ENCODE peak calls at places on chromosomes 4 and X, in four cellular contexts. C is astrocyte of the cerebellum, S is DND-41, N is coronary artery. T is an unnamed sample.

GRCh38 chr4:155304375-155304774 is 72.4 kb downstream of the MAP9 start:
- DNase-seq in C (no peak), S (no peak), N (no peak), T (no peak)

GRCh38 chrX:39477438-39478120 is 620.2 kb downstream of the BCOR start:
- DNase-seq in C (no peak), S (no peak), N (no peak), T (peak)

GRCh38 chrX:13463608-13464007 is 105.8 kb upstream of the EGFL6 start:
- DNase-seq in C (peak), S (peak), N (no peak), T (no peak)

GRCh38 chr4:6268650-6269399 is 825 bp upstream of the WFS1 start:
- DNase-seq in C (no peak), S (no peak), N (no peak), T (no peak)

GRCh38 chrX:108028854-108029253 is 16.0 kb upstream of the VSIG1 start:
- DNase-seq in C (no peak), S (no peak), N (no peak), T (no peak)

GRCh38 chrX:46918434-46918833 is 6.2 kb downstream of the JADE3 start:
- DNase-seq in C (no peak), S (no peak), N (no peak), T (no peak)

GRCh38 chr4:188439641-188440311 is 300.5 kb downstream of the TRIML1 start:
- DNase-seq in C (no peak), S (no peak), N (no peak), T (no peak)

GRCh38 chr4:56320293-56320692 is 67.0 kb downstream of the AASDH start:
- DNase-seq in C (no peak), S (no peak), N (no peak), T (no peak)

GRCh38 chr4:147518086-147518485 is 37.2 kb downstream of the EDNRA start:
- DNase-seq in C (peak), S (no peak), N (no peak), T (no peak)

GRCh38 chr4:183897193-183897592 is 7.9 kb upstream of the STOX2 start:
- DNase-seq in C (no peak), S (no peak), N (no peak), T (no peak)

GRCh38 chrX:57821703-57822375 is 88.4 kb downstream of the ZXDA start:
- DNase-seq in C (peak), S (peak), N (no peak), T (peak)

GRCh38 chrX:39318497-39319343 is 517.5 kb downstream of the MID1IP1 start:
- DNase-seq in C (no peak), S (no peak), N (no peak), T (no peak)

GRCh38 chrX:51336584-51336983 is 4.0 kb downstream of the NUDT10 start:
- DNase-seq in C (no peak), S (peak), N (no peak), T (peak)

GRCh38 chr4:183889190-183889589 is 15.9 kb upstream of the STOX2 start:
- DNase-seq in C (no peak), S (no peak), N (no peak), T (no peak)

GRCh38 chr4:26171953-26172352 is 148.9 kb upstream of the RBPJ start:
- DNase-seq in C (peak), S (no peak), N (no peak), T (no peak)

GRCh38 chr4:104942990-104943758 is 203.5 kb upstream of the TET2 start:
- DNase-seq in C (no peak), S (no peak), N (no peak), T (peak)

GRCh38 chr4:140260227-140260626 is 106.2 kb upstream of the MAML3 start:
- DNase-seq in C (peak), S (no peak), N (no peak), T (no peak)

GRCh38 chrX:111719426-111720210 is 38.6 kb downstream of the ALG13 start:
- DNase-seq in C (no peak), S (no peak), N (no peak), T (no peak)

GRCh38 chr4:154534296-154534695 is 15.9 kb downstream of the PLRG1 start:
- DNase-seq in C (no peak), S (no peak), N (no peak), T (no peak)

GRCh38 chr4:145279122-145279960 is 99.0 kb upstream of the OTUD4 start:
- DNase-seq in C (no peak), S (no peak), N (no peak), T (no peak)

GRCh38 chr4:3255611-3256186 is 6.7 kb downstream of the MSANTD1 start:
- DNase-seq in C (no peak), S (no peak), N (peak), T (no peak)

GRCh38 chrX:17738002-17738713 is 865 bp downstream of the SCML1 start:
- DNase-seq in C (no peak), S (no peak), N (no peak), T (peak)

GRCh38 chr4:11566440-11567022 is 137.8 kb upstream of the HS3ST1 start:
- DNase-seq in C (no peak), S (no peak), N (no peak), T (no peak)

GRCh38 chr4:12875640-12876243 is 608.4 kb downstream of the RAB28 start:
- DNase-seq in C (no peak), S (no peak), N (no peak), T (no peak)

GRCh38 chrX:24398766-24399165 is 38.3 kb downstream of the SUPT20HL1 start:
- DNase-seq in C (no peak), S (no peak), N (no peak), T (no peak)

GRCh38 chrX:25206761-25207160 is 191.0 kb upstream of the ARX start:
- DNase-seq in C (peak), S (no peak), N (no peak), T (no peak)

GRCh38 chrX:145393702-145394235 is 146.5 kb downstream of the SPANXN1 start:
- DNase-seq in C (no peak), S (no peak), N (no peak), T (no peak)

DNA sequence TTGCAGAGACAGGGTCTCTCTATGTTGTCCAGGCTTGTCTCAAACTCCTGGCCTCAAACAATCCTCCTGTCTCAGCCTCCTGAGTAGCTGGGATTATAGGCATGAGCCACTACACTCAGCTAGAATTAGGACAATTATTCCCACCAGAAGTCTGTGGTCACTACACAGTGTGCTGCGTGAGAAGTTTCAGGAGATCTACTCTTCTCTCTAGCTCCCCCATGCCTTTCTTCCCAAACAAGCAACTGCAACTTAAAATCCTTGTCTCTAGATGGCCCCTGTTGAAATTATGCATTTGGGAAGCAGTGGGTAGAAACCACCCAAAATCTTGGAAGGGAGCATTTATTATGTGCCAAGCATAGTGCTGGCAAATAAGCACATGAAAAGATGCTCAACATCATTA is 21.1 kb upstream of the MAP7D3 start:
- DNase-seq in C (no peak), S (no peak), N (no peak), T (no peak)
- TF ChIP-seq CTCF in C (peak), S (no peak), N (no peak), T (no peak)

GRCh38 chrX:135740683-135741149 is 27.3 kb downstream of the CT45A3 start:
- DNase-seq in C (no peak), S (peak), N (no peak), T (peak)
- TF ChIP-seq CTCF in C (peak), S (peak), N (no peak), T (peak)

DNA sequence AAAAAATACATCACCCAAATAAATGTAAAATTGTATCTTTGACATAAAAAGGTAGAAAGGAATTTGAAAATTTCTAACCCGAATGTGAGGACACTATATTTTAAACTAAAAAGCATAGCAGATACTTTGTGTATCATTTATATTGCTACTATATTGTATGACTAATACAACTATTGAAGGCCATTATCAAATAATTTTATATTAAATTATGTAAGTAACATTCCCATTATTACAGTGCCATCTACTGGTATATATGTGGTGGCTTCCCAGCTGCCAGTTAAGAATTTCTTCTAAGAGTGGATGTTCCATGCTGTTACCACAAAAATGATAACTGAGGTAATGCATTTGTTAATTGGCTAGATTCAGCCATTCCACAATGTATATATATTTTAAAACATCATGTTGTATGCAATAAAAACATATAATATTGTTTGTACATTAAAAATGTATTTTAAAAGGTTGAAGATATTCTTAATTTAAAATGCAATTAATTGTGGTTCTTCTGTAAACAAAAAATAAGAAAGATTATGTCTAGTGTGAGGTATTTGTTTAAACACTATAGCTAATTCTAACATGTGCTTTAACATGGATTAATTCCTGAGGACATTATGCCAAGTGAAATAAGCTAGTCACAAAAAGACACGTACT is 65.3 kb downstream of the EGF start:
- DNase-seq in C (peak), S (no peak), N (no peak), T (no peak)
- TF ChIP-seq CTCF in C (peak), S (peak), N (peak), T (peak)

GRCh38 chr4:1550122-1551070 is 133.7 kb downstream of the FAM53A start:
- DNase-seq in C (no peak), S (no peak), N (no peak), T (no peak)

GRCh38 chr4:1549638-1550035 is 134.5 kb downstream of the FAM53A start:
- DNase-seq in C (no peak), S (no peak), N (no peak), T (no peak)

GRCh38 chr4:1547131-1547862 is 136.8 kb downstream of the FAM53A start:
- DNase-seq in C (no peak), S (no peak), N (no peak), T (no peak)

GRCh38 chr4:1551211-1551610 is 132.9 kb downstream of the FAM53A start:
- DNase-seq in C (no peak), S (no peak), N (no peak), T (no peak)

DNA sequence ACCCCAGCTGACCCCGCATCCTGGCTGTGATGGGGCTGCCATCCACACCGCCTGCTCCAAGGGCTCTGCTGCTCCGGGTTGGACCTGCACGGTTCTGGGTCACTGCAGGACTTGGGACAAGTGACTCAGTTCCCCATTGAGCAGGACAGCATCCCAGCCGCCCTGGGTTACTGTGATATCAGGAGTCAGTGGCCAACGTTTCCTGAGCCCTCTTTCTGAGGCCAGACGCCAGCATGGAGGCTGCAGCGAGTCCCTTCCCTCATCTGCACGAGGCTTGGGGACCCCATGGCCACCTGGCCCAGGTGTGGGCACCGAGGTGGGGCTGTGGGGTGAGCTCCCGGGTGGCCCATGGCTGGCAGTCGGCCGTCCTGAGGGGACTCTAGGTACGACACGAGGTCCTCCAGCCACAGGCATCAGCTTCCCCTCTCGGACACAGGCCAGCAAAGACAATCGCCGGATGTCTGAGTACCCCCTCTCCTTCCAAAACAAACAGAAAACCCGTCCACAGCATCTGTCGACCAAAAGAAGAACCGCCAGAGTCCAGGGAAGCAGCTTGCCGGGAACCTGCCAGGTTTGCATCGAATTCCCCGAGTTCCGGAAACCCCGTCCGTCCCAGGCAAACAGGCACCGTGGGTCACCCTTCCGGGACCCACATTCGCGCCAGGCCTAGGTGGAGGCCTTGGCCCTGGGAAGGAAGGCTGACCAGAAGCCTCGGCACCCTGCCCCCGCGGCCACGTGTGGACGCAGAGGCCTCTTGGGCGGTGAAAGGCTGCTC is 136.1 kb downstream of the FAM53A start:
- DNase-seq in C (no peak), S (no peak), N (no peak), T (no peak)
- TF ChIP-seq CTCF in C (no peak), S (no peak), N (no peak), T (no peak)

GRCh38 chr4:7330031-7330596 is 104.6 kb downstream of the PSAPL1 start:
- DNase-seq in C (no peak), S (no peak), N (no peak), T (no peak)

GRCh38 chr4:7330811-7331681 is 103.7 kb downstream of the PSAPL1 start:
- DNase-seq in C (no peak), S (no peak), N (no peak), T (no peak)

GRCh38 chr4:7327341-7327885 is 107.3 kb downstream of the PSAPL1 start:
- DNase-seq in C (no peak), S (no peak), N (no peak), T (no peak)

GRCh38 chr4:7328162-7328912 is 106.4 kb downstream of the PSAPL1 start:
- DNase-seq in C (no peak), S (no peak), N (no peak), T (no peak)

DNA sequence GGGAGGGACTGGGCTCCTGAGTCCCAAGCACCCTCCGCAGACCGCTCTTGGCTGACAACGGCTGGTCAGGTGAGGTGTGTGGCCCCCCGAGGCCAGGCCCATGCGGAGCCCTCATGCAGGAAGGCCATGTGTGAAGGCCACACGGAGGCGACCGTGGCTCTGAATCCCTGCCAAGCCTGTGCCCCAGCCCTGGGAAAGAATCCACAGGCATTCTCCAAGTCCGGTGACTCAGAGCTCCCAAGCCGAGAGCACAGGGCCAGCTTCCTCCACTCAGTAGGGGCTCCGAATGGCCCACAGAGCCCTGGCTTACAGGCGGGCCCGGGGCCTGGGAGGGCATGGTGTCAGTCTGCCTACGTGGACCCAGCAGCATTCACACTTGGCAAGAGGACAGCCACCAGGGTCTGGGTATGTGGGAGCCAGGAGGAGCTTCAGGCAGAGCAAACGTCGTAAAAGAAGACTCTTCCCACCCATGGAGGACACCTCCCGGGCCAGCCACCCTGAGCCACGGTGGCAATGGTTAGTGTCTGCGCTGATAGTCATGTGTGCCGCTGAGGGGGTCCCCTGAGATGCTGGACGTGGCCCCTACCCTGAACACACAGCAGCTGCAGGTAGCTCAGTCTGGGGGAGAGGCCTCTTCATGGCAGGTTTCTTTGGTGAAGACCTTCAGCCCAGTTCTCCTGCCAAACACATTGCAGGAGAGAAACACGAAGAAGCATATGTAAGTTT is 105.7 kb downstream of the PSAPL1 start:
- DNase-seq in C (peak), S (no peak), N (no peak), T (no peak)
- TF ChIP-seq CTCF in C (no peak), S (no peak), N (no peak), T (no peak)

GRCh38 chrX:75155454-75155829 is 641 bp downstream of the ABCB7 start:
- DNase-seq in C (no peak), S (no peak), N (no peak), T (peak)

GRCh38 chrX:75156537-75156945 is 458 bp upstream of the ABCB7 start:
- DNase-seq in C (no peak), S (peak), N (no peak), T (peak)

GRCh38 chrX:75158054-75158453 is 2.0 kb upstream of the ABCB7 start:
- DNase-seq in C (no peak), S (no peak), N (no peak), T (no peak)

GRCh38 chrX:75154871-75155270 is 1.2 kb downstream of the ABCB7 start:
- DNase-seq in C (no peak), S (no peak), N (no peak), T (no peak)

DNA sequence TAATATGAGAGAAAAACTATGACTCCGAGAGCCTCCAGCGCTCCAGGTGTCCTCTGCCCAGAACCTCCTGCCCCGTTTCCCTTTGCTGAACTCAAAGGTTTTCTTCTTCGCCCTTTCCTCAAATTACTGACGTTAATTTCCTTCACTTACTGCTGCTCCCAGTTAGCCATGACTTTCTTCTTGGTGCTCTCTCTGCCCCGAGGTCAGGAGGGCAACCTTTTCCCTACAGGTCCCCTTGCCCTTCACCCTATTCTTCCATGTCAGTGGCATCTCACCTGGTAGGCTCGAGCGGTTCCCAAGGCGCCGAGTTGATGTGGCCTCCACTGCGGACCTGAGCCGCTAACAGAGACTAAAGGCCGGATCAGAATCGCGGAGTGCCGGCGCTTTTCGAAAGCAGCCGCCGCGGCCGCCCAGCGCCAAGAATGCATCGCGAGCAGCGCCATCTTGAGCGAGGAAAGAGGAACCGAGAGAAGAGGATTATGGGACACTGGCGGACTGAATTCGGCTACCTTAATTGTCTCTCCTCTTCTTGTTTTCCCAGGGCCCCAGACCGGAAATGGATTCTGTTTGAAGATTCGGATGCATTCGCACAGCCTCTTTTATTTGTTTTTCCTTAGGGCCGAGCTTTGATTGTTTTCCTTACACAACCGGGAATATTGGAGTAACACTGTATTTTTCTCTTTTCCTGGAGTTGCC is at the start of gene ABCB7:
- DNase-seq in C (peak), S (peak), N (no peak), T (peak)
- TF ChIP-seq CTCF in C (peak), S (peak), N (no peak), T (no peak)

GRCh38 chr4:23368081-23368697 is 521.7 kb downstream of the PPARGC1A start:
- DNase-seq in C (no peak), S (no peak), N (no peak), T (no peak)
- TF ChIP-seq CTCF in C (peak), S (peak), N (no peak), T (no peak)